ENCODE peak calls at places on chromosomes 16 and 17, in ten cellular contexts. X, Q, L, G, B, O, J, P, W and E are unnamed samples.

GRCh38 chr17:77498875-77499698 is 358.3 kb downstream of the SEC14L1 start:
- DNase-seq in B (no peak), P (no peak), W (no peak), X (no peak), Q (no peak), O (no peak), J (no peak), G (no peak), L (peak; percentile 31), E (no peak)

GRCh38 chr17:79606487-79606886 is 4.4 kb downstream of the RBFOX3 start:
- DNase-seq in Q (no peak), G (no peak), X (no peak), P (no peak), O (no peak), L (no peak), J (no peak), W (no peak), B (no peak), E (no peak)

GRCh38 chr17:76383645-76384221 is 676 bp upstream of the SPHK1 start:
- DNase-seq in P (no peak), W (peak; percentile 63), J (no peak), Q (peak; percentile 12), O (peak; percentile 74), X (peak; percentile 33), L (peak; percentile 59), B (peak; percentile 37), G (peak; percentile 35), E (peak; percentile 55)

GRCh38 chr16:87330646-87331045 is 13.5 kb upstream of the C16orf95 start:
- DNase-seq in B (no peak), J (no peak), P (no peak), O (no peak), L (no peak), X (no peak), Q (no peak), W (no peak), G (no peak), E (no peak)

GRCh38 chr16:81005644-81006471 is 827 bp downstream of the CMC2 start:
- DNase-seq in P (no peak), L (no peak), J (no peak), O (peak; percentile 9), W (peak; percentile 19), Q (no peak), G (peak; percentile 47), B (no peak), X (no peak), E (peak; percentile 35)

GRCh38 chr16:80784951-80785350 is 19.4 kb downstream of the CDYL2 start:
- DNase-seq in G (no peak), P (no peak), B (no peak), X (no peak), W (no peak), O (no peak), Q (no peak), J (no peak), L (no peak), E (no peak)

GRCh38 chr16:3187798-3188674 is at the start of gene OR1F1:
- DNase-seq in W (peak; percentile 78), L (peak; percentile 70), X (peak; percentile 46), O (peak; percentile 45), B (peak; percentile 65), P (no peak), J (no peak), Q (no peak), G (no peak), E (peak; percentile 68)

GRCh38 chr17:5234645-5235576 is at the start of gene SCIMP:
- DNase-seq in J (no peak), W (no peak), L (no peak), G (no peak), X (peak; percentile 21), P (no peak), O (no peak), B (no peak), Q (no peak), E (no peak)

GRCh38 chr16:86496929-86497381 is 13.4 kb upstream of the FOXF1 start:
- DNase-seq in X (no peak), P (no peak), B (no peak), G (no peak), Q (no peak), W (no peak), J (no peak), L (no peak), O (no peak), E (no peak)

GRCh38 chr16:610513-611381 is 20.0 kb upstream of the WFIKKN1 start:
- DNase-seq in Q (no peak), B (peak; percentile 51), O (peak; percentile 84), J (no peak), L (peak; percentile 58), X (peak; percentile 73), P (no peak), W (no peak), G (no peak), E (peak; percentile 26)

GRCh38 chr16:57266531-57267268 is 17.8 kb downstream of the PLLP start:
- DNase-seq in J (no peak), P (no peak), W (no peak), Q (no peak), B (peak; percentile 25), G (no peak), O (no peak), L (peak; percentile 32), X (no peak), E (no peak)

GRCh38 chr17:30717290-30718098 is 107.0 kb downstream of the CRLF3 start:
- DNase-seq in O (no peak), Q (no peak), X (no peak), J (no peak), P (no peak), B (no peak), W (no peak), L (no peak), G (no peak), E (no peak)

GRCh38 chr16:1506494-1507213 is 13.5 kb downstream of the TELO2 start:
- DNase-seq in W (no peak), G (no peak), O (no peak), Q (no peak), P (no peak), J (no peak), L (no peak), X (no peak), B (no peak), E (no peak)

GRCh38 chr16:7921360-7921759 is 588.7 kb downstream of the RBFOX1 start:
- DNase-seq in G (peak; percentile 18), B (no peak), W (no peak), P (no peak), J (no peak), L (no peak), O (no peak), X (no peak), Q (peak; percentile 31), E (no peak)

GRCh38 chr16:71610936-71611871 is 14.8 kb upstream of the MARVELD3 start:
- DNase-seq in X (peak; percentile 80), O (peak; percentile 68), P (peak; percentile 76), J (peak; percentile 45), W (peak; percentile 54), Q (no peak), L (peak; percentile 87), B (peak; percentile 95), G (peak; percentile 74), E (peak; percentile 47)

GRCh38 chr17:46046957-46047356 is 47.9 kb downstream of the STH start:
- DNase-seq in X (no peak), J (no peak), G (no peak), P (no peak), L (no peak), W (no peak), O (no peak), Q (no peak), B (no peak), E (no peak)

GRCh38 chr16:4680673-4681470 is 12.5 kb upstream of the NUDT16L1 start:
- DNase-seq in W (no peak), B (no peak), X (no peak), G (peak; percentile 36), O (no peak), Q (no peak), J (no peak), P (no peak), L (no peak), E (no peak)

GRCh38 chr17:38559025-38559879 is 46.5 kb downstream of the SRCIN1 start:
- DNase-seq in J (peak; percentile 68), O (peak; percentile 17), W (peak; percentile 88), P (peak; percentile 82), Q (peak; percentile 97), X (no peak), B (peak; percentile 100), G (peak; percentile 99), L (peak; percentile 99), E (no peak)

GRCh38 chr16:50066482-50067289 is 916 bp downstream of the HEATR3 start:
- DNase-seq in X (no peak), G (no peak), L (no peak), Q (no peak), P (no peak), J (no peak), B (no peak), W (no peak), O (no peak), E (no peak)

GRCh38 chr17:2064980-2065785 is 10.3 kb downstream of the HIC1 start:
- DNase-seq in J (no peak), P (no peak), G (no peak), B (no peak), O (no peak), X (no peak), Q (no peak), W (peak; percentile 83), L (peak; percentile 52), E (peak; percentile 82)

GRCh38 chr17:71203953-71204352 is 916.9 kb upstream of the SOX9 start:
- DNase-seq in P (no peak), G (no peak), L (no peak), Q (no peak), B (no peak), X (no peak), J (no peak), O (no peak), W (peak; percentile 38), E (no peak)

GRCh38 chr17:31495049-31495885 is 103.8 kb downstream of the RAB11FIP4 start:
- DNase-seq in P (no peak), O (peak; percentile 57), X (no peak), G (peak; percentile 58), W (no peak), Q (peak; percentile 75), L (no peak), B (peak; percentile 60), J (no peak), E (no peak)

GRCh38 chr16:66882702-66883101 is 2.4 kb downstream of the PDP2 start:
- DNase-seq in B (no peak), W (no peak), L (no peak), Q (no peak), J (no peak), X (no peak), O (no peak), P (no peak), G (no peak), E (no peak)

GRCh38 chr16:31187808-31188189 is 7.9 kb downstream of the FUS start:
- DNase-seq in J (no peak), Q (no peak), G (no peak), X (no peak), P (no peak), O (no peak), L (no peak), W (no peak), B (no peak), E (no peak)

GRCh38 chr16:15865742-15866141 is 8.9 kb upstream of the MYH11 start:
- DNase-seq in L (no peak), O (no peak), Q (no peak), J (no peak), X (no peak), P (no peak), G (no peak), B (no peak), W (no peak), E (no peak)

GRCh38 chr17:80703109-80703508 is 158.5 kb downstream of the RPTOR start:
- DNase-seq in X (no peak), J (no peak), Q (no peak), W (no peak), P (no peak), O (no peak), B (no peak), L (no peak), G (no peak), E (no peak)

GRCh38 chr16:50371936-50372595 is 3.3 kb upstream of the BRD7 start:
- DNase-seq in O (peak; percentile 27), L (peak; percentile 45), P (no peak), G (no peak), X (peak; percentile 65), Q (peak; percentile 49), W (peak; percentile 18), B (no peak), J (no peak), E (no peak)

GRCh38 chr16:54286330-54287017 is at the start of gene IRX3:
- DNase-seq in L (peak; percentile 69), Q (peak; percentile 63), P (peak; percentile 61), W (peak; percentile 97), X (no peak), J (no peak), G (no peak), B (peak; percentile 86), O (peak; percentile 98), E (peak; percentile 91)